ENCODE peak calls at places on chromosomes 6 and 20, in four cellular contexts. One of them, this sample, is unnamed.
A peak's percentile ranks its signal among the peaks of the same experiment; 100 is the strongest.

GRCh38 chr20:58001381-58001780 is 227.1 kb downstream of the ANKRD60 start:
- ATAC-seq in lung: no peak
- ATAC-seq in foreskin keratinocyte: no peak
- ATAC-seq in naive thymus-derived CD4-positive, alpha-beta T cell: no peak
- ATAC-seq in this sample: peak; percentile 24

GRCh38 chr20:2558581-2559301 is 22.4 kb downstream of the TMC2 start:
- ATAC-seq in lung: no peak
- ATAC-seq in foreskin keratinocyte: peak; percentile 11
- ATAC-seq in naive thymus-derived CD4-positive, alpha-beta T cell: no peak
- ATAC-seq in this sample: no peak

GRCh38 chr6:143396497-143397228 is 53.8 kb downstream of the ADAT2 start:
- ATAC-seq in foreskin keratinocyte: peak; percentile 48
- ATAC-seq in lung: no peak
- ATAC-seq in naive thymus-derived CD4-positive, alpha-beta T cell: no peak
- ATAC-seq in this sample: no peak

GRCh38 chr20:8127553-8128255 is 4.4 kb upstream of the PLCB1 start:
- ATAC-seq in foreskin keratinocyte: no peak
- ATAC-seq in naive thymus-derived CD4-positive, alpha-beta T cell: no peak
- ATAC-seq in lung: no peak
- ATAC-seq in this sample: no peak

GRCh38 chr6:165835410-165835851 is 172.4 kb upstream of the PDE10A start:
- ATAC-seq in lung: no peak
- ATAC-seq in naive thymus-derived CD4-positive, alpha-beta T cell: no peak
- ATAC-seq in foreskin keratinocyte: no peak
- ATAC-seq in this sample: no peak

GRCh38 chr20:42430059-42430458 is 759.6 kb downstream of the PTPRT start:
- ATAC-seq in foreskin keratinocyte: no peak
- ATAC-seq in naive thymus-derived CD4-positive, alpha-beta T cell: no peak
- ATAC-seq in lung: no peak
- ATAC-seq in this sample: peak; percentile 42

GRCh38 chr6:153170511-153170910 is 39.4 kb upstream of the RGS17 start:
- ATAC-seq in naive thymus-derived CD4-positive, alpha-beta T cell: no peak
- ATAC-seq in foreskin keratinocyte: peak; percentile 90
- ATAC-seq in lung: no peak
- ATAC-seq in this sample: no peak

GRCh38 chr6:28167926-28168325 is 26.2 kb downstream of the ZKSCAN8 start:
- ATAC-seq in foreskin keratinocyte: no peak
- ATAC-seq in naive thymus-derived CD4-positive, alpha-beta T cell: no peak
- ATAC-seq in lung: no peak
- ATAC-seq in this sample: no peak

GRCh38 chr20:36217226-36217625 is 19.1 kb upstream of the AAR2 start:
- ATAC-seq in naive thymus-derived CD4-positive, alpha-beta T cell: no peak
- ATAC-seq in foreskin keratinocyte: peak; percentile 39
- ATAC-seq in lung: no peak
- ATAC-seq in this sample: no peak

GRCh38 chr6:165988757-165989456 is 178.7 kb downstream of the TBXT start:
- ATAC-seq in lung: no peak
- ATAC-seq in foreskin keratinocyte: no peak
- ATAC-seq in naive thymus-derived CD4-positive, alpha-beta T cell: no peak
- ATAC-seq in this sample: peak; percentile 45

GRCh38 chr6:32603888-32604287 is 14.2 kb upstream of the HLA-DRB1 start:
- ATAC-seq in foreskin keratinocyte: no peak
- ATAC-seq in naive thymus-derived CD4-positive, alpha-beta T cell: peak; percentile 78
- ATAC-seq in lung: no peak
- ATAC-seq in this sample: no peak

GRCh38 chr20:34629904-34630303 is 47.0 kb downstream of the PIGU start:
- ATAC-seq in lung: no peak
- ATAC-seq in naive thymus-derived CD4-positive, alpha-beta T cell: no peak
- ATAC-seq in foreskin keratinocyte: no peak
- ATAC-seq in this sample: no peak

GRCh38 chr6:13590574-13591153 is 16.3 kb downstream of the SIRT5 start:
- ATAC-seq in foreskin keratinocyte: no peak
- ATAC-seq in naive thymus-derived CD4-positive, alpha-beta T cell: no peak
- ATAC-seq in lung: no peak
- ATAC-seq in this sample: no peak

GRCh38 chr6:13593103-13593502 is 18.7 kb downstream of the SIRT5 start:
- ATAC-seq in naive thymus-derived CD4-positive, alpha-beta T cell: no peak
- ATAC-seq in foreskin keratinocyte: no peak
- ATAC-seq in lung: no peak
- ATAC-seq in this sample: no peak

GRCh38 chr6:13591205-13591921 is 17.0 kb downstream of the SIRT5 start:
- ATAC-seq in lung: no peak
- ATAC-seq in naive thymus-derived CD4-positive, alpha-beta T cell: no peak
- ATAC-seq in foreskin keratinocyte: no peak
- ATAC-seq in this sample: no peak

GRCh38 chr6:13586936-13587542 is 12.6 kb downstream of the SIRT5 start:
- ATAC-seq in lung: no peak
- ATAC-seq in foreskin keratinocyte: no peak
- ATAC-seq in naive thymus-derived CD4-positive, alpha-beta T cell: no peak
- ATAC-seq in this sample: no peak

GRCh38 chr6:13589801-13590200 is 15.4 kb downstream of the SIRT5 start:
- ATAC-seq in lung: no peak
- ATAC-seq in naive thymus-derived CD4-positive, alpha-beta T cell: no peak
- ATAC-seq in foreskin keratinocyte: no peak
- ATAC-seq in this sample: no peak
- H3K27ac ChIP-seq in lung: no peak overlapping the region
- H3K27ac ChIP-seq in naive thymus-derived CD4-positive, alpha-beta T cell: no peak overlapping the region
- H3K27ac ChIP-seq in foreskin keratinocyte: no peak overlapping the region
- H3K27ac ChIP-seq in this sample: no peak overlapping the region

DNA sequence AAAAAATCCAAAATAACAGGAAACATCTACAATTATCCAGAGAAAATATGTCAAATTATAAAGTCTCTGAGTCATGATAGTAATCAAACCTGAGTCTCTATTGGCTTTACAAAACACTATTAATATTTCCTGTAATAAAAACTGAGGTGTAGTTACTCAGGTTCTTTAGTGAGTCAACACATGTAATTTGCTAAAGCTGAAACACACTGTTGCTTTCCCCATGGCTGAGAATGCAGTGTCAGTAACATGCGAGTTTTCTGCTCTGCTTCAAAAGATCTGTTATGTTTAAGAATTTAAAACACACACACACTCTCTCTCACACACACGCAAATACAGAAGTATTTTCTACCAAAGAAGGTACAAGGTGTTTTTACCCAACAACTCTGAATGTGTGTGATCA is 38.6 kb downstream of the ATXN1 start:
- ATAC-seq in foreskin keratinocyte: peak; percentile 57
- ATAC-seq in naive thymus-derived CD4-positive, alpha-beta T cell: no peak
- ATAC-seq in lung: no peak
- ATAC-seq in this sample: no peak
- H3K27ac ChIP-seq in foreskin keratinocyte: peak overlapping the region; percentile 85
- H3K27ac ChIP-seq in naive thymus-derived CD4-positive, alpha-beta T cell: no peak overlapping the region
- H3K27ac ChIP-seq in lung: no peak overlapping the region
- H3K27ac ChIP-seq in this sample: no peak overlapping the region

DNA sequence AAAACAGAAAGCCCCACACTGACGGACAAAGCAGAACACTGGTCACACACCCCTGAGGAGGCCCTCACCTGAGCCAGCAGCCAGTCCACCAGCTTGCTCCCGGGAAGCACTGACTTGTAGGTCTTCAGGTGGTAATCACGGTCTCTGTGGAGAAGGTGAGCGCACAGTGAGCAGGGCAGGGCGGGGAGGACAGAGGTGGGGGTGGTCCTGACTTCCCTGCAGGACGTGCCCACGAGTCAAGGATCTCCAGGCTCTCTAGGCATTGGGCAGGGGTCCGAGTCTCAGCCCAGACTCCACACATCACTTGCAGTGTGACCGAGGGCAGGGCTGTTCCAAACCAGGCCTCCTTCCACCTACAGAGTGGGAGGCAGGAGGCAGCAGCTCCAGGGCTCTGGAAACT is 151.7 kb downstream of the PREX1 start:
- ATAC-seq in foreskin keratinocyte: no peak
- ATAC-seq in naive thymus-derived CD4-positive, alpha-beta T cell: no peak
- ATAC-seq in lung: no peak
- ATAC-seq in this sample: no peak
- H3K27ac ChIP-seq in foreskin keratinocyte: no peak overlapping the region
- H3K27ac ChIP-seq in naive thymus-derived CD4-positive, alpha-beta T cell: no peak overlapping the region
- H3K27ac ChIP-seq in lung: no peak overlapping the region
- H3K27ac ChIP-seq in this sample: no peak overlapping the region

GRCh38 chr20:16081421-16081820 is 491.8 kb downstream of the KIF16B start:
- ATAC-seq in lung: no peak
- ATAC-seq in foreskin keratinocyte: no peak
- ATAC-seq in naive thymus-derived CD4-positive, alpha-beta T cell: no peak
- ATAC-seq in this sample: no peak
- H3K27ac ChIP-seq in lung: no peak overlapping the region
- H3K27ac ChIP-seq in foreskin keratinocyte: no peak overlapping the region
- H3K27ac ChIP-seq in naive thymus-derived CD4-positive, alpha-beta T cell: no peak overlapping the region
- H3K27ac ChIP-seq in this sample: no peak overlapping the region

DNA sequence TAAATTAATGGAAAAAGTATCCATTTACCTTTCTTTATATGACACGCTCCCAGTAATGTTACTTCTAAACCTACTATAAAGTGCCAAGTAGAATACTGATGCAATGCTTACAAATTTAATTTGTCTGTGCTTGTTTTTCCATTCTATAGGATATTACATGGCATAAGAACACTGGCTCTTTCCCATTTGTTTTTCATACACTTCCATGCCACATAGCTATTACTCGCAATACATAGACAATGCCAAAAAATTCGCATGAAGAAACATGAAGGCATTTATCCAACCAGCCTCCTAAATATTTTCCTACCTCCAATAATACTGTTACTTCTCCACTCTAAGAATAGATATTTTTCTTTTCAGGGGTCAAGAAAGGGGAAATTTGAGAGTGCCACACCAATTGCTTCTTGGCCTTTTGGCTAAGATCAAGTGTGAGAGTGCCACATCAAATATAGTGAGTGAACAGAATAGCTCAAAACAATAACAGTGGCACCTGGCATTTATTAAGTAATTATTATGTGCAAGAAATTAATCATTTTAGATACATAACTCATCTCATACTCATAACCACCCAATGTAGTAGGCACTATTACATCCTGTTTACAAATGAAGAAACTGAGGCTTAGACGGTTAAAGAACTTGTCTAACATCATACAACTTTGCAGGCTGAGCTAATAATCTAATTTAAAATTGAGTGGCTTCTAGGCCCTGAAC is 845 bp upstream of the DST start:
- ATAC-seq in foreskin keratinocyte: no peak
- ATAC-seq in lung: no peak
- ATAC-seq in naive thymus-derived CD4-positive, alpha-beta T cell: no peak
- ATAC-seq in this sample: no peak
- H3K27ac ChIP-seq in foreskin keratinocyte: peak overlapping the region; percentile 48
- H3K27ac ChIP-seq in lung: no peak overlapping the region
- H3K27ac ChIP-seq in naive thymus-derived CD4-positive, alpha-beta T cell: no peak overlapping the region
- H3K27ac ChIP-seq in this sample: peak overlapping the region; percentile 56

GRCh38 chr6:42963855-42964605 is 3.5 kb downstream of the GNMT start:
- ATAC-seq in lung: no peak
- ATAC-seq in naive thymus-derived CD4-positive, alpha-beta T cell: peak; percentile 43
- ATAC-seq in foreskin keratinocyte: peak; percentile 53
- ATAC-seq in this sample: no peak
- H3K27ac ChIP-seq in lung: no peak overlapping the region
- H3K27ac ChIP-seq in naive thymus-derived CD4-positive, alpha-beta T cell: no peak overlapping the region
- H3K27ac ChIP-seq in foreskin keratinocyte: no peak overlapping the region
- H3K27ac ChIP-seq in this sample: no peak overlapping the region

DNA sequence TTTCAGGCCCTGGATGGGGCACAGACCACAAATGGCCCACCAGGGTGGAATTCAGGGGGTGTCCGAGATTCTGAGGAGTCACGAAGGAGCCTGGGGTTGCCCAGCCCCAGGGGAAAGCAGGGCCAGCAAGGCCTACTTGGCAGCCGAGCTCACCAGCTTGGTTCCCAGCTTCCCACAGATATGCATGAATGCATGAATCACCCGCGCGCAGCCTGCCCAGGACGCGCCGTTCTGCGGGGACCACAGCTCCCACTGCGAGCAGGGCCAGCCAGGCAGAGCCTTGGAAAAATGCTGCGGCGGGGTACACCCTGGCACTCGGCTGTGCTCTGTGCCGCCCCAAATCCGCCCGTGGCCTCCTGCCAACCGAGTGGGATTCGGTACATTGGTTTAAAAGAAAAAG is 211.1 kb downstream of the NFATC2 start:
- ATAC-seq in naive thymus-derived CD4-positive, alpha-beta T cell: no peak
- ATAC-seq in foreskin keratinocyte: no peak
- ATAC-seq in lung: no peak
- ATAC-seq in this sample: no peak
- H3K27ac ChIP-seq in naive thymus-derived CD4-positive, alpha-beta T cell: no peak overlapping the region
- H3K27ac ChIP-seq in foreskin keratinocyte: no peak overlapping the region
- H3K27ac ChIP-seq in lung: no peak overlapping the region
- H3K27ac ChIP-seq in this sample: no peak overlapping the region

GRCh38 chr6:30102701-30103629 is 9.9 kb downstream of the TRIM31 start:
- ATAC-seq in lung: peak; percentile 82
- ATAC-seq in naive thymus-derived CD4-positive, alpha-beta T cell: peak; percentile 92
- ATAC-seq in foreskin keratinocyte: peak; percentile 56
- ATAC-seq in this sample: peak; percentile 77
- H3K27ac ChIP-seq in lung: no peak overlapping the region
- H3K27ac ChIP-seq in naive thymus-derived CD4-positive, alpha-beta T cell: peak overlapping the region; percentile 49
- H3K27ac ChIP-seq in foreskin keratinocyte: no peak overlapping the region
- H3K27ac ChIP-seq in this sample: peak overlapping the region; percentile 69

DNA sequence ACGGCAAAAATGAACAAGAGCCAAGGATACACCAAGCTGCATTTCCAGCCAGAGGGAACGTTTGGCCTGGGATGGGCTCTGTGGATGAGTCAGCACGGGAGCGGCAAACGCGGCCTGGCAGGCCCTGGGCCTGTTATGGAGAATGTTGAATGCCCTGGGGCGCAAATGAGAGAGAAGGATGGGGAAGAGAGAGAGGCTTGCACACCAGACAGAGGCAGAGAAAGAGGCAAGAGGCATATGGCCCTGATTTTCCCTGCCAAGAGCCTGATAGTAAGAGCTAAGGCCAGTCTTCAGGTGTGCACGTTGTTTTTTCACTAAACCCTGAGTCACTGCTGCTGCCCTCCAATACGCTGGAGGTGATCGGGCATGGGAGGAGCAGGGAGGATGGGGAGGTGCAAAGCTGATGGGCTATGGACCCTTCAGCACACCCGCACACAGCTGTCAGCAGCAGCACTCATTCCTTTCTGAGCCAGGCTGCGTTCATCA is 61.5 kb upstream of the SLC22A23 start:
- ATAC-seq in naive thymus-derived CD4-positive, alpha-beta T cell: no peak
- ATAC-seq in lung: no peak
- ATAC-seq in foreskin keratinocyte: peak; percentile 91
- ATAC-seq in this sample: peak; percentile 44
- H3K27ac ChIP-seq in naive thymus-derived CD4-positive, alpha-beta T cell: no peak overlapping the region
- H3K27ac ChIP-seq in lung: no peak overlapping the region
- H3K27ac ChIP-seq in foreskin keratinocyte: peak overlapping the region; percentile 18
- H3K27ac ChIP-seq in this sample: peak overlapping the region; percentile 20